ENCODE peak calls at places on chromosome 7, in six cellular contexts. One of them, this sample, is unnamed.

GRCh38 chr7:26633557-26633956 is 230.8 kb downstream of the SKAP2 start:
- DNase-seq in HT1080: peak; percentile 16
- DNase-seq in SK-N-MC: no peak
- DNase-seq in amniotic stem cell: no peak
- DNase-seq in HS-27A: peak; percentile 30
- DNase-seq in HCT116: no peak
- DNase-seq in this sample: no peak

GRCh38 chr7:70178787-70179186 is 580.5 kb downstream of the AUTS2 start:
- DNase-seq in HS-27A: no peak
- DNase-seq in amniotic stem cell: no peak
- DNase-seq in HCT116: no peak
- DNase-seq in SK-N-MC: no peak
- DNase-seq in HT1080: peak; percentile 90
- DNase-seq in this sample: no peak

GRCh38 chr7:64098-64521 is 128.3 kb upstream of the FAM20C start:
- DNase-seq in HS-27A: no peak
- DNase-seq in HCT116: peak; percentile 21
- DNase-seq in HT1080: peak; percentile 66
- DNase-seq in amniotic stem cell: no peak
- DNase-seq in SK-N-MC: no peak
- DNase-seq in this sample: peak; percentile 83

GRCh38 chr7:124667754-124668153 is 97.8 kb downstream of the GPR37 start:
- DNase-seq in HS-27A: no peak
- DNase-seq in SK-N-MC: no peak
- DNase-seq in HT1080: no peak
- DNase-seq in amniotic stem cell: no peak
- DNase-seq in HCT116: no peak
- DNase-seq in this sample: no peak

GRCh38 chr7:30049173-30049572 is 21.0 kb downstream of the PLEKHA8 start:
- DNase-seq in HCT116: no peak
- DNase-seq in SK-N-MC: no peak
- DNase-seq in HT1080: no peak
- DNase-seq in amniotic stem cell: no peak
- DNase-seq in HS-27A: no peak
- DNase-seq in this sample: no peak

GRCh38 chr7:81573128-81573527 is 196.7 kb downstream of the HGF start:
- DNase-seq in amniotic stem cell: no peak
- DNase-seq in HT1080: no peak
- DNase-seq in HS-27A: no peak
- DNase-seq in HCT116: no peak
- DNase-seq in SK-N-MC: no peak
- DNase-seq in this sample: no peak

GRCh38 chr7:3114917-3115316 is 71.2 kb upstream of the CARD11 start:
- DNase-seq in HCT116: no peak
- DNase-seq in HS-27A: no peak
- DNase-seq in amniotic stem cell: no peak
- DNase-seq in HT1080: no peak
- DNase-seq in SK-N-MC: no peak
- DNase-seq in this sample: no peak

GRCh38 chr7:41045556-41046123 is 657.2 kb downstream of the INHBA start:
- DNase-seq in HCT116: peak; percentile 22
- DNase-seq in HT1080: peak; percentile 24
- DNase-seq in HS-27A: no peak
- DNase-seq in SK-N-MC: no peak
- DNase-seq in amniotic stem cell: no peak
- DNase-seq in this sample: no peak

GRCh38 chr7:47826754-47827153 is 121.5 kb downstream of the PKD1L1 start:
- DNase-seq in HS-27A: no peak
- DNase-seq in HT1080: no peak
- DNase-seq in HCT116: no peak
- DNase-seq in amniotic stem cell: no peak
- DNase-seq in SK-N-MC: no peak
- DNase-seq in this sample: no peak

GRCh38 chr7:7567898-7568531 is 1.3 kb downstream of the MIOS start:
- DNase-seq in amniotic stem cell: no peak
- DNase-seq in HCT116: no peak
- DNase-seq in HT1080: no peak
- DNase-seq in HS-27A: no peak
- DNase-seq in SK-N-MC: no peak
- DNase-seq in this sample: no peak

This sample was measured in WERI-Rb-1.